ENCODE peak calls at places on chromosomes 11 and 22, in nine cellular contexts. D is ACHN, M is neural progenitor cell, S is H9, G is ELR, F is stomach, J is tibial artery, W is NCI-H1105, K is DMS79 treated with DMSO at 0.1 percent for 48 hours. B is an unnamed sample.

GRCh38 chr11:47756208-47756607 is 10.9 kb downstream of the FNBP4 start:
- DNase-seq in F (no peak), G (no peak), S (no peak), W (no peak), D (no peak), K (no peak), M (no peak), J (no peak), B (no peak)

GRCh38 chr11:63589000-63589399 is 25.2 kb downstream of the PLAAT3 start:
- DNase-seq in J (no peak), K (no peak), G (no peak), M (no peak), D (no peak), F (no peak), W (no peak), S (no peak), B (no peak)

GRCh38 chr11:124776865-124777645 is 15.0 kb upstream of the ESAM start:
- DNase-seq in J (peak; percentile 81), M (no peak), F (no peak), S (no peak), K (no peak), D (no peak), W (no peak), G (no peak), B (no peak)

GRCh38 chr11:101336155-101336554 is 206.5 kb upstream of the PGR start:
- DNase-seq in K (no peak), S (no peak), W (no peak), G (no peak), F (no peak), M (no peak), D (no peak), J (no peak), B (no peak)

GRCh38 chr11:6927030-6927617 is 898 bp downstream of the ZNF215 start:
- DNase-seq in S (no peak), W (peak; percentile 68), J (no peak), K (peak; percentile 12), F (no peak), M (no peak), G (peak; percentile 10), D (no peak), B (no peak)

GRCh38 chr11:113457784-113458183 is 17.4 kb downstream of the DRD2 start:
- DNase-seq in D (no peak), K (peak; percentile 33), J (no peak), W (no peak), S (peak; percentile 59), F (no peak), M (peak; percentile 71), G (no peak), B (no peak)

GRCh38 chr22:43441751-43442150 is 29.9 kb downstream of the MPPED1 start:
- DNase-seq in S (peak; percentile 12), G (no peak), D (no peak), K (no peak), J (no peak), M (no peak), W (no peak), F (no peak), B (no peak)

GRCh38 chr22:49969751-49970527 is 9.4 kb downstream of the PIM3 start:
- DNase-seq in J (peak; percentile 67), G (no peak), S (peak; percentile 25), M (no peak), D (no peak), F (peak; percentile 26), K (no peak), W (no peak), B (no peak)

GRCh38 chr11:10952872-10953271 is 95.0 kb upstream of the ZBED5 start:
- DNase-seq in D (no peak), M (no peak), K (no peak), J (no peak), S (no peak), G (no peak), W (no peak), F (no peak), B (no peak)

GRCh38 chr11:44470849-44471248 is 94.6 kb upstream of the CD82 start:
- DNase-seq in S (no peak), M (peak; percentile 23), K (peak; percentile 40), W (no peak), D (no peak), F (no peak), J (no peak), G (no peak), B (no peak)

GRCh38 chr11:71383461-71383860 is 64.7 kb downstream of the DHCR7 start:
- DNase-seq in W (no peak), F (no peak), D (no peak), G (no peak), S (no peak), K (no peak), M (no peak), J (no peak), B (no peak)

GRCh38 chr11:9601041-9601875 is 27.8 kb downstream of the WEE1 start:
- DNase-seq in M (no peak), J (no peak), K (peak; percentile 20), S (peak; percentile 69), W (no peak), G (peak; percentile 64), D (no peak), F (no peak), B (no peak)